ENCODE peak calls at places on chromosomes 2 and 18, in ten cellular contexts. One of them, this sample, is unnamed.
A peak's percentile ranks its signal among the peaks of the same experiment; 100 is the strongest.

GRCh38 chr18:61503688-61504087 is 170.5 kb downstream of the CDH20 start:
- DNase-seq in H9: no peak
- DNase-seq in SK-N-SH: no peak
- DNase-seq in mesendoderm: no peak
- DNase-seq in fibroblast of lung: peak; percentile 5
- DNase-seq in HepG2: no peak
- DNase-seq in PC-3: peak; percentile 20
- DNase-seq in kidney: no peak
- DNase-seq in endodermal cell: no peak
- DNase-seq in GM23248: peak; percentile 14
- DNase-seq in this sample: no peak

GRCh38 chr2:229719926-229720652 is 5.7 kb upstream of the DNER start:
- DNase-seq in fibroblast of lung: no peak
- DNase-seq in mesendoderm: peak; percentile 48
- DNase-seq in GM23248: no peak
- DNase-seq in HepG2: no peak
- DNase-seq in SK-N-SH: no peak
- DNase-seq in H9: no peak
- DNase-seq in PC-3: no peak
- DNase-seq in endodermal cell: no peak
- DNase-seq in kidney: no peak
- DNase-seq in this sample: no peak

GRCh38 chr2:174148833-174149232 is 99.5 kb downstream of the OLA1 start:
- DNase-seq in mesendoderm: no peak
- DNase-seq in fibroblast of lung: no peak
- DNase-seq in kidney: no peak
- DNase-seq in GM23248: no peak
- DNase-seq in HepG2: no peak
- DNase-seq in H9: no peak
- DNase-seq in SK-N-SH: no peak
- DNase-seq in PC-3: no peak
- DNase-seq in endodermal cell: no peak
- DNase-seq in this sample: no peak

GRCh38 chr2:210722092-210722491 is 165.7 kb downstream of the CPS1 start:
- DNase-seq in fibroblast of lung: no peak
- DNase-seq in kidney: no peak
- DNase-seq in HepG2: no peak
- DNase-seq in SK-N-SH: no peak
- DNase-seq in GM23248: no peak
- DNase-seq in endodermal cell: no peak
- DNase-seq in PC-3: no peak
- DNase-seq in mesendoderm: no peak
- DNase-seq in H9: no peak
- DNase-seq in this sample: no peak

GRCh38 chr2:38075436-38076249 is at the start of gene CYP1B1:
- DNase-seq in H9: no peak
- DNase-seq in fibroblast of lung: no peak
- DNase-seq in GM23248: peak; percentile 61
- DNase-seq in kidney: no peak
- DNase-seq in mesendoderm: no peak
- DNase-seq in SK-N-SH: peak; percentile 39
- DNase-seq in HepG2: no peak
- DNase-seq in endodermal cell: peak; percentile 71
- DNase-seq in PC-3: no peak
- DNase-seq in this sample: peak; percentile 24

GRCh38 chr2:128986026-128986720 is 667.5 kb upstream of the HS6ST1 start:
- DNase-seq in fibroblast of lung: no peak
- DNase-seq in HepG2: no peak
- DNase-seq in endodermal cell: no peak
- DNase-seq in kidney: no peak
- DNase-seq in PC-3: no peak
- DNase-seq in H9: no peak
- DNase-seq in GM23248: no peak
- DNase-seq in mesendoderm: peak; percentile 19
- DNase-seq in SK-N-SH: no peak
- DNase-seq in this sample: no peak

GRCh38 chr18:30970201-30970816 is 72.2 kb downstream of the DSC3 start:
- DNase-seq in mesendoderm: peak; percentile 49
- DNase-seq in fibroblast of lung: peak; percentile 8
- DNase-seq in H9: no peak
- DNase-seq in GM23248: peak; percentile 40
- DNase-seq in SK-N-SH: no peak
- DNase-seq in endodermal cell: no peak
- DNase-seq in PC-3: peak; percentile 75
- DNase-seq in HepG2: peak; percentile 31
- DNase-seq in kidney: no peak
- DNase-seq in this sample: no peak

GRCh38 chr2:88171966-88172365 is 1.8 kb downstream of the THNSL2 start:
- DNase-seq in PC-3: no peak
- DNase-seq in HepG2: no peak
- DNase-seq in H9: no peak
- DNase-seq in mesendoderm: no peak
- DNase-seq in fibroblast of lung: no peak
- DNase-seq in endodermal cell: no peak
- DNase-seq in kidney: no peak
- DNase-seq in SK-N-SH: no peak
- DNase-seq in GM23248: no peak
- DNase-seq in this sample: no peak

GRCh38 chr18:14922965-14923565 is 175.1 kb downstream of the ANKRD30B start:
- DNase-seq in mesendoderm: no peak
- DNase-seq in HepG2: no peak
- DNase-seq in PC-3: no peak
- DNase-seq in fibroblast of lung: no peak
- DNase-seq in kidney: no peak
- DNase-seq in SK-N-SH: no peak
- DNase-seq in endodermal cell: no peak
- DNase-seq in GM23248: no peak
- DNase-seq in H9: no peak
- DNase-seq in this sample: peak; percentile 12

GRCh38 chr2:190413421-190413820 is 5.3 kb downstream of the MFSD6 start:
- DNase-seq in fibroblast of lung: no peak
- DNase-seq in SK-N-SH: no peak
- DNase-seq in H9: no peak
- DNase-seq in PC-3: no peak
- DNase-seq in HepG2: no peak
- DNase-seq in endodermal cell: no peak
- DNase-seq in GM23248: no peak
- DNase-seq in mesendoderm: no peak
- DNase-seq in kidney: no peak
- DNase-seq in this sample: no peak

GRCh38 chr2:17672583-17673317 is 80.9 kb downstream of the SMC6 start:
- DNase-seq in endodermal cell: no peak
- DNase-seq in H9: no peak
- DNase-seq in fibroblast of lung: peak; percentile 72
- DNase-seq in GM23248: peak; percentile 83
- DNase-seq in HepG2: no peak
- DNase-seq in SK-N-SH: no peak
- DNase-seq in PC-3: peak; percentile 69
- DNase-seq in kidney: no peak
- DNase-seq in mesendoderm: no peak
- DNase-seq in this sample: no peak

GRCh38 chr2:133177196-133177595 is 391.1 kb downstream of the NCKAP5 start:
- DNase-seq in SK-N-SH: no peak
- DNase-seq in mesendoderm: no peak
- DNase-seq in fibroblast of lung: peak; percentile 50
- DNase-seq in H9: no peak
- DNase-seq in endodermal cell: no peak
- DNase-seq in HepG2: no peak
- DNase-seq in kidney: no peak
- DNase-seq in GM23248: no peak
- DNase-seq in PC-3: no peak
- DNase-seq in this sample: no peak

GRCh38 chr2:149200109-149200520 is 130.3 kb upstream of the LYPD6 start:
- DNase-seq in GM23248: peak; percentile 54
- DNase-seq in HepG2: no peak
- DNase-seq in fibroblast of lung: peak; percentile 16
- DNase-seq in PC-3: peak; percentile 43
- DNase-seq in mesendoderm: peak; percentile 45
- DNase-seq in SK-N-SH: no peak
- DNase-seq in H9: no peak
- DNase-seq in endodermal cell: no peak
- DNase-seq in kidney: no peak
- DNase-seq in this sample: no peak

GRCh38 chr2:29417630-29418029 is 302.4 kb downstream of the CLIP4 start:
- DNase-seq in HepG2: no peak
- DNase-seq in H9: no peak
- DNase-seq in SK-N-SH: no peak
- DNase-seq in mesendoderm: no peak
- DNase-seq in GM23248: no peak
- DNase-seq in endodermal cell: no peak
- DNase-seq in kidney: no peak
- DNase-seq in PC-3: no peak
- DNase-seq in fibroblast of lung: no peak
- DNase-seq in this sample: no peak

GRCh38 chr2:231357048-231357447 is 38.5 kb upstream of the B3GNT7 start:
- DNase-seq in H9: no peak
- DNase-seq in GM23248: no peak
- DNase-seq in fibroblast of lung: no peak
- DNase-seq in mesendoderm: no peak
- DNase-seq in HepG2: no peak
- DNase-seq in kidney: peak; percentile 65
- DNase-seq in SK-N-SH: no peak
- DNase-seq in endodermal cell: no peak
- DNase-seq in PC-3: no peak
- DNase-seq in this sample: no peak

GRCh38 chr2:15223887-15224286 is 337.2 kb downstream of the NBAS start:
- DNase-seq in fibroblast of lung: peak; percentile 59
- DNase-seq in PC-3: peak; percentile 39
- DNase-seq in mesendoderm: no peak
- DNase-seq in GM23248: peak; percentile 94
- DNase-seq in kidney: no peak
- DNase-seq in endodermal cell: no peak
- DNase-seq in SK-N-SH: no peak
- DNase-seq in HepG2: no peak
- DNase-seq in H9: no peak
- DNase-seq in this sample: no peak

GRCh38 chr2:3311601-3312000 is 66.0 kb downstream of the EIPR1 start:
- DNase-seq in PC-3: no peak
- DNase-seq in kidney: peak; percentile 62
- DNase-seq in mesendoderm: no peak
- DNase-seq in endodermal cell: no peak
- DNase-seq in SK-N-SH: no peak
- DNase-seq in fibroblast of lung: no peak
- DNase-seq in H9: no peak
- DNase-seq in GM23248: no peak
- DNase-seq in HepG2: no peak
- DNase-seq in this sample: no peak
- H3K9ac ChIP-seq in PC-3: no peak overlapping the region
- H3K9ac ChIP-seq in kidney: no peak overlapping the region
- H3K9ac ChIP-seq in mesendoderm: no peak overlapping the region
- H3K9ac ChIP-seq in endodermal cell: no peak overlapping the region
- H3K9ac ChIP-seq in SK-N-SH: no peak overlapping the region
- H3K9ac ChIP-seq in fibroblast of lung: no peak overlapping the region
- H3K9ac ChIP-seq in H9: no peak overlapping the region
- H3K9ac ChIP-seq in GM23248: no peak overlapping the region
- H3K9ac ChIP-seq in HepG2: no peak overlapping the region
- H3K9ac ChIP-seq in this sample: no peak overlapping the region

GRCh38 chr2:201856561-201856960 is 50.2 kb downstream of the CDK15 start:
- DNase-seq in mesendoderm: no peak
- DNase-seq in HepG2: no peak
- DNase-seq in H9: no peak
- DNase-seq in kidney: no peak
- DNase-seq in endodermal cell: no peak
- DNase-seq in PC-3: no peak
- DNase-seq in GM23248: no peak
- DNase-seq in SK-N-SH: no peak
- DNase-seq in fibroblast of lung: no peak
- DNase-seq in this sample: no peak
- H3K9ac ChIP-seq in mesendoderm: no peak overlapping the region
- H3K9ac ChIP-seq in HepG2: no peak overlapping the region
- H3K9ac ChIP-seq in H9: no peak overlapping the region
- H3K9ac ChIP-seq in kidney: no peak overlapping the region
- H3K9ac ChIP-seq in endodermal cell: no peak overlapping the region
- H3K9ac ChIP-seq in PC-3: no peak overlapping the region
- H3K9ac ChIP-seq in GM23248: no peak overlapping the region
- H3K9ac ChIP-seq in SK-N-SH: no peak overlapping the region
- H3K9ac ChIP-seq in fibroblast of lung: no peak overlapping the region
- H3K9ac ChIP-seq in this sample: no peak overlapping the region

GRCh38 chr18:58481321-58482180 is 147.3 kb downstream of the ALPK2 start:
- DNase-seq in HepG2: peak; percentile 82
- DNase-seq in mesendoderm: no peak
- DNase-seq in SK-N-SH: no peak
- DNase-seq in kidney: no peak
- DNase-seq in PC-3: no peak
- DNase-seq in endodermal cell: no peak
- DNase-seq in H9: no peak
- DNase-seq in fibroblast of lung: no peak
- DNase-seq in GM23248: no peak
- DNase-seq in this sample: no peak
- H3K9ac ChIP-seq in HepG2: peak overlapping the region; percentile 47
- H3K9ac ChIP-seq in mesendoderm: no peak overlapping the region
- H3K9ac ChIP-seq in SK-N-SH: no peak overlapping the region
- H3K9ac ChIP-seq in kidney: no peak overlapping the region
- H3K9ac ChIP-seq in PC-3: no peak overlapping the region
- H3K9ac ChIP-seq in endodermal cell: no peak overlapping the region
- H3K9ac ChIP-seq in H9: no peak overlapping the region
- H3K9ac ChIP-seq in fibroblast of lung: no peak overlapping the region
- H3K9ac ChIP-seq in GM23248: no peak overlapping the region
- H3K9ac ChIP-seq in this sample: no peak overlapping the region

DNA sequence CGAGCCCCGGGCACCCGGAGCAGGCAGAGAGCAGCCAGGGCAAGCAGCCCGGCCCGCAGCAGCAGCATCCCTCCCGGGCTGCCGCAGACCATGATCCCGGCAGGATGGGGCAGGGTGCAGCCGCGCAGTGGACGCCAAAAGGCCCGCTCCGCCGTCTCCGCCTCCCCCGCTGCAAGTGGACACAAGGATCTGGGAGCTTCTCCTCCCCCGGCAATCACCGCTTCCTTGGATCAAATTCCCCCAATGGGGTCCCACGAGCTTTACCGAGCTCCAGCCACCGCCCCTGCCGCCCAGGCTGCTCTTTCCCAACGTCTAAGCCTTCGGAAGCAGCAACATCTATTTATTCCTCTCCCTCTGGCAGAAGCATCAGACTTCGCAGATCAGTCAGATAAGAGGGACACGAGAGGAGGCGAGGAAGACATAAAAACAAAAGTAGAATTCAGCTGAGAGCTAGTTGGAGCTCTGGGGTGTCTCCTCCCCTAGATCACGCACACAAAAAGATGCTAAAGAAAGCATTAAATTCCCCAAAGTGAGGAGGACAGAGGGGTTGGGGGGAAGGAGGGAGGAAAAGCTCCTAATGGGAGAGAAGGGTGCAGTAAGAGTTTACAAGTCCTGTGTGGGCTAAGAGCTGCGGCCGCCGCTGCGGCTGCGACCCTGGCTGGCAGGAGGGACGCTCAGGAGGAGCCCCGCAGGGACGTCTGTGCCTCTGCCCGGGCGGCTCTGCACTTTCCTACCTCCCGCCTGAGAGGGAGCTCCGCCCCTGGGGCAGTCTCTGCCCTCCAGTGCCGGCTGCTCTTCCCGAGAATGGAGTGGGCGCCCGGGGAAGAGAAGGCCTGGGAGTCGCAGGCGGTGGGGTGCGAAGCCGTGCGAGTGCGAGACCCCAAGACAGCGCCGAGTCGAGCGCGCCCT is at the start of gene FRZB:
- DNase-seq in fibroblast of lung: peak; percentile 76
- DNase-seq in SK-N-SH: peak; percentile 84
- DNase-seq in H9: peak; percentile 73
- DNase-seq in HepG2: peak; percentile 28
- DNase-seq in mesendoderm: peak; percentile 71
- DNase-seq in endodermal cell: peak; percentile 88
- DNase-seq in GM23248: peak; percentile 71
- DNase-seq in kidney: peak; percentile 90
- DNase-seq in PC-3: peak; percentile 16
- DNase-seq in this sample: peak; percentile 55
- H3K9ac ChIP-seq in fibroblast of lung: peak within 1 kb of the TSS; percentile 31
- H3K9ac ChIP-seq in SK-N-SH: peak within 1 kb of the TSS; percentile 45
- H3K9ac ChIP-seq in H9: no peak within 1 kb of the TSS
- H3K9ac ChIP-seq in HepG2: peak within 1 kb of the TSS; percentile 51
- H3K9ac ChIP-seq in mesendoderm: peak within 1 kb of the TSS; percentile 68
- H3K9ac ChIP-seq in endodermal cell: peak within 1 kb of the TSS; percentile 12
- H3K9ac ChIP-seq in GM23248: peak within 1 kb of the TSS; percentile 26
- H3K9ac ChIP-seq in kidney: peak within 1 kb of the TSS; percentile 43
- H3K9ac ChIP-seq in PC-3: no peak within 1 kb of the TSS
- H3K9ac ChIP-seq in this sample: peak within 1 kb of the TSS; percentile 50